ENCODE peak calls at places on chromosomes 5 and 9, in four cellular contexts. One of them, this sample, is unnamed. For H3K36me3 and H4K20me1, the result is how much of the 10 kb centered on the place peaks cover.

GRCh38 chr5:142426676-142427364 is 102.0 kb upstream of the SPRY4 start:
- DNase-seq in SK-N-SH: no peak
- DNase-seq in fibroblast of lung: no peak
- DNase-seq in neural progenitor cell: no peak
- DNase-seq in this sample: no peak

GRCh38 chr5:60700347-60700815 is 415 bp upstream of the DEPDC1B start:
- DNase-seq in fibroblast of lung: peak
- DNase-seq in neural progenitor cell: no peak
- DNase-seq in SK-N-SH: peak
- DNase-seq in this sample: no peak

GRCh38 chr9:131019387-131020239 is 10.6 kb downstream of the LAMC3 start:
- DNase-seq in neural progenitor cell: no peak
- DNase-seq in fibroblast of lung: peak
- DNase-seq in SK-N-SH: peak
- DNase-seq in this sample: peak

GRCh38 chr9:112884086-112884485 is 6.6 kb downstream of the SLC46A2 start:
- DNase-seq in SK-N-SH: no peak
- DNase-seq in fibroblast of lung: no peak
- DNase-seq in neural progenitor cell: no peak
- DNase-seq in this sample: peak

GRCh38 chr5:131322926-131323325 is 59.1 kb downstream of the CDC42SE2 start:
- DNase-seq in fibroblast of lung: no peak
- DNase-seq in neural progenitor cell: no peak
- DNase-seq in SK-N-SH: no peak
- DNase-seq in this sample: no peak

GRCh38 chr5:60196382-60197113 is 303.0 kb upstream of the PDE4D start:
- DNase-seq in neural progenitor cell: no peak
- DNase-seq in SK-N-SH: no peak
- DNase-seq in fibroblast of lung: peak
- DNase-seq in this sample: peak

GRCh38 chr5:115282131-115282530 is 14.3 kb downstream of the CCDC112 start:
- DNase-seq in fibroblast of lung: no peak
- DNase-seq in SK-N-SH: no peak
- DNase-seq in neural progenitor cell: no peak
- DNase-seq in this sample: no peak

GRCh38 chr5:107285772-107286171 is 385.0 kb downstream of the EFNA5 start:
- DNase-seq in fibroblast of lung: no peak
- DNase-seq in SK-N-SH: no peak
- DNase-seq in neural progenitor cell: no peak
- DNase-seq in this sample: no peak

GRCh38 chr5:175616083-175616482 is 41.8 kb upstream of the HRH2 start:
- DNase-seq in SK-N-SH: no peak
- DNase-seq in neural progenitor cell: no peak
- DNase-seq in fibroblast of lung: no peak
- DNase-seq in this sample: no peak

GRCh38 chr5:107543868-107544267 is 126.9 kb downstream of the EFNA5 start:
- DNase-seq in fibroblast of lung: no peak
- DNase-seq in neural progenitor cell: no peak
- DNase-seq in SK-N-SH: no peak
- DNase-seq in this sample: no peak

GRCh38 chr5:38607396-38607795 is 51.0 kb upstream of the LIFR start:
- DNase-seq in SK-N-SH: no peak
- DNase-seq in neural progenitor cell: no peak
- DNase-seq in fibroblast of lung: peak
- DNase-seq in this sample: peak

GRCh38 chr9:79026311-79026710 is 545.5 kb upstream of the TLE4 start:
- DNase-seq in SK-N-SH: no peak
- DNase-seq in neural progenitor cell: no peak
- DNase-seq in fibroblast of lung: no peak
- DNase-seq in this sample: no peak

GRCh38 chr9:136333486-136333885 is 6.1 kb downstream of the GPSM1 start:
- DNase-seq in SK-N-SH: no peak
- DNase-seq in fibroblast of lung: no peak
- DNase-seq in neural progenitor cell: no peak
- DNase-seq in this sample: no peak

GRCh38 chr5:144504929-144505578 is 334.4 kb downstream of the KCTD16 start:
- DNase-seq in neural progenitor cell: peak
- DNase-seq in SK-N-SH: peak
- DNase-seq in fibroblast of lung: no peak
- DNase-seq in this sample: no peak

GRCh38 chr5:96087939-96088338 is 126.3 kb upstream of the ELL2 start:
- DNase-seq in fibroblast of lung: no peak
- DNase-seq in SK-N-SH: no peak
- DNase-seq in neural progenitor cell: no peak
- DNase-seq in this sample: no peak

GRCh38 chr9:120358877-120359276 is 221.1 kb downstream of the CDK5RAP2 start:
- DNase-seq in fibroblast of lung: no peak
- DNase-seq in SK-N-SH: no peak
- DNase-seq in neural progenitor cell: peak
- DNase-seq in this sample: no peak

GRCh38 chr5:65982635-65983034 is 56.3 kb downstream of the ERBIN start:
- DNase-seq in SK-N-SH: no peak
- DNase-seq in neural progenitor cell: no peak
- DNase-seq in fibroblast of lung: no peak
- DNase-seq in this sample: no peak

GRCh38 chr5:36570696-36571095 is 35.7 kb upstream of the SLC1A3 start:
- DNase-seq in neural progenitor cell: no peak
- DNase-seq in fibroblast of lung: no peak
- DNase-seq in SK-N-SH: no peak
- DNase-seq in this sample: no peak

GRCh38 chr5:149162401-149163084 is 21.2 kb downstream of the ABLIM3 start:
- DNase-seq in neural progenitor cell: no peak
- DNase-seq in fibroblast of lung: peak
- DNase-seq in SK-N-SH: no peak
- DNase-seq in this sample: no peak

GRCh38 chr5:123610209-123610608 is 98.2 kb downstream of the CSNK1G3 start:
- DNase-seq in neural progenitor cell: no peak
- DNase-seq in SK-N-SH: no peak
- DNase-seq in fibroblast of lung: peak
- DNase-seq in this sample: peak

GRCh38 chr9:106310782-106311181 is 552.2 kb upstream of the ZNF462 start:
- DNase-seq in fibroblast of lung: no peak
- DNase-seq in SK-N-SH: no peak
- DNase-seq in neural progenitor cell: no peak
- DNase-seq in this sample: no peak

GRCh38 chr5:177452688-177453638 is 6.3 kb downstream of the PRR7 start:
- DNase-seq in fibroblast of lung: no peak
- DNase-seq in neural progenitor cell: no peak
- DNase-seq in SK-N-SH: peak
- DNase-seq in this sample: no peak

GRCh38 chr5:28808967-28809810 is 1770.8 kb upstream of the CDH9 start:
- DNase-seq in neural progenitor cell: no peak
- DNase-seq in fibroblast of lung: no peak
- DNase-seq in SK-N-SH: peak
- DNase-seq in this sample: no peak

GRCh38 chr9:36895744-36896260 is 138.3 kb downstream of the PAX5 start:
- DNase-seq in fibroblast of lung: no peak
- DNase-seq in SK-N-SH: no peak
- DNase-seq in neural progenitor cell: no peak
- DNase-seq in this sample: no peak

GRCh38 chr9:29697011-29697410 is 2123.7 kb upstream of the C9orf72 start:
- DNase-seq in fibroblast of lung: peak
- DNase-seq in neural progenitor cell: no peak
- DNase-seq in SK-N-SH: no peak
- DNase-seq in this sample: no peak

GRCh38 chr9:70101265-70101664 is 57.6 kb downstream of the MAMDC2 start:
- DNase-seq in neural progenitor cell: no peak
- DNase-seq in fibroblast of lung: peak
- DNase-seq in SK-N-SH: no peak
- DNase-seq in this sample: no peak

GRCh38 chr5:80255425-80255751 is 460 bp downstream of the SERINC5 start:
- DNase-seq in neural progenitor cell: peak
- DNase-seq in fibroblast of lung: peak
- DNase-seq in SK-N-SH: no peak
- DNase-seq in this sample: peak

GRCh38 chr5:19927919-19928318 is 60.1 kb downstream of the CDH18 start:
- DNase-seq in neural progenitor cell: peak
- DNase-seq in SK-N-SH: peak
- DNase-seq in fibroblast of lung: peak
- DNase-seq in this sample: peak

GRCh38 chr5:155870636-155871035 is 456.3 kb upstream of the SGCD start:
- DNase-seq in neural progenitor cell: no peak
- DNase-seq in SK-N-SH: no peak
- DNase-seq in fibroblast of lung: no peak
- DNase-seq in this sample: no peak

GRCh38 chr5:177387405-177387804 is 3.2 kb downstream of the SLC34A1 start:
- DNase-seq in fibroblast of lung: no peak
- DNase-seq in neural progenitor cell: no peak
- DNase-seq in SK-N-SH: no peak
- DNase-seq in this sample: no peak

GRCh38 chr9:69086312-69086711 is 50.8 kb downstream of the FXN start:
- DNase-seq in fibroblast of lung: no peak
- DNase-seq in neural progenitor cell: no peak
- DNase-seq in SK-N-SH: no peak
- DNase-seq in this sample: no peak

GRCh38 chr5:76818844-76819831 is at the start of gene F2RL1:
- DNase-seq in SK-N-SH: peak
- DNase-seq in fibroblast of lung: peak
- DNase-seq in neural progenitor cell: peak
- DNase-seq in this sample: peak

GRCh38 chr5:31502506-31502905 is 29.4 kb downstream of the DROSHA start:
- DNase-seq in fibroblast of lung: peak
- DNase-seq in SK-N-SH: no peak
- DNase-seq in neural progenitor cell: no peak
- DNase-seq in this sample: no peak

GRCh38 chr5:31500256-31500655 is 31.6 kb downstream of the DROSHA start:
- DNase-seq in fibroblast of lung: no peak
- DNase-seq in SK-N-SH: no peak
- DNase-seq in neural progenitor cell: no peak
- DNase-seq in this sample: no peak

GRCh38 chr5:31504520-31504919 is 27.4 kb downstream of the DROSHA start:
- DNase-seq in fibroblast of lung: no peak
- DNase-seq in neural progenitor cell: no peak
- DNase-seq in SK-N-SH: no peak
- DNase-seq in this sample: no peak
- H3K36me3 ChIP-seq in fibroblast of lung: under half
- H3K36me3 ChIP-seq in neural progenitor cell: under half
- H3K36me3 ChIP-seq in SK-N-SH: under half
- H3K36me3 ChIP-seq in this sample: under half

DNA sequence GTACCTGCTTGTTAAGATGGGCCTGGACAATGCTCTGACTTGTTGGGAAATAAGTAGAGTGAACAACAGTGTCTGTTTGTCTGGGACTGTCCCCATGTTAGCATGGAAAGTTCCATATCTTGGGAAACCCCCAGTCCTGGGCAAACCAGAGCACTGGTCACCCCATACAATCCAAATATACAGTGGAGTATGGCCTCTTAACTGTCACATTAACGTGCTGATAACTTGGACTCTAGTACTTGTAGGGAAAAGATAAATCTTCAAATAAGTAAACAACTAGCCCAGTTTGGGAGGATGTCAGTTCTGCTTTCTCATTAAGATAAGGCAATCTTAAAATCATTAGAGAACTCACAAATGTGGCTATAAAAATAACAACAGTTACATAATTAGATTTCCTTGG is 47.6 kb upstream of the JAK2 start:
- DNase-seq in fibroblast of lung: no peak
- DNase-seq in neural progenitor cell: no peak
- DNase-seq in SK-N-SH: no peak
- DNase-seq in this sample: no peak
- H3K27ac ChIP-seq in fibroblast of lung: no peak
- H3K27ac ChIP-seq in neural progenitor cell: no peak
- H3K27ac ChIP-seq in SK-N-SH: no peak
- H3K27ac ChIP-seq in this sample: no peak

DNA sequence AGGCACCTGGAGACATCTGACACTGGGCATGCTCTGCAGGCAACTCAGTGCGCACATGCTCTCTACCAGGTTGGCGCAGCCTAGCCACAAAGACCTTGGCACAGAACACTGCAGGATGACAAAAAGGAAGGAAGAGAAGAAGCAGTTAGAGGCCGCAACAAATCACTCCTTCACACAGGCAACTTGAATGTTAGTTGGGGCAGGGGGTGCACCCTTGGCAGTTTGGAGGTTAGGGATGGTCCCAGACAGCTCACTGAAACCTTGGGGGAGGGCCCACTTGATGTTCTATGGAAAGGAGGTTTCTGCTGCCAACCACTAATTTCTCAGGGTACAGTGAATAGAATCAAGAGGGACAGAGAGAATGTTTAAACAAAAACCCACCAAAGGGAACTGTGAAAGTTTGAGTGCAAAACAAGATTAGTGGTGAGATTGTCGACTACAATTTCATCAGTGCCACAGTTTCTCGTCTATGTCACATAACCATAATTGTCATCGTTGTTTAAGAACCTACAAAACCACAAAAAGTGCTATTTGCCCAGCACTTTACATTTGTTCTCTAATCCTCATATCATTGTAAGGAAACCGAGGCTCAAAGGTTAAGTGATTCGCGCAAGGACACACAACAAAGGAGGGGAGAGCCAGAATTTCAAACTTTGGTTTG is 48.7 kb downstream of the FBXW11 start:
- DNase-seq in SK-N-SH: no peak
- DNase-seq in fibroblast of lung: no peak
- DNase-seq in neural progenitor cell: no peak
- DNase-seq in this sample: no peak
- H4K20me1 ChIP-seq in SK-N-SH: half or more
- H4K20me1 ChIP-seq in fibroblast of lung: under half
- H4K20me1 ChIP-seq in neural progenitor cell: half or more
- H4K20me1 ChIP-seq in this sample: half or more

DNA sequence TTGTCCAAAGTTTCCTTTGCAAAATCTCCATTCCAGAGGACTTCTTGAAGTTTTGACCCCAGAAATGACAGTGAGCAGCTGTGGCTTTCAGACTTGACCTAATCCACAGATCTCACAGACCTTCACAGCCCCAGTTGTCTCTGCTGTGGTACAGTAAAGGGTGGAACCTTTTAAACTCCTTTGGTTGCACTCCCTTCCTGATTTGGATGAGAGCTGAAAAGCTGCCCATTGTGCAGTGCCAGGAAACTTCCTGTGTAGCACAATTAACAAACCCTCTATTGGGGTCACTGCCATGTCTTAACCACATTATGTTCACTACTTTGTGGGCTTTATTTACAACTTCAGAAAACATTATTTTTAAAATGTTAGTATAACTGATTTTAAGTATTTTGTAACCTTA is 56.7 kb upstream of the PCSK5 start:
- DNase-seq in fibroblast of lung: no peak
- DNase-seq in SK-N-SH: no peak
- DNase-seq in neural progenitor cell: no peak
- DNase-seq in this sample: no peak
- H3K36me3 ChIP-seq in fibroblast of lung: under half
- H3K36me3 ChIP-seq in SK-N-SH: under half
- H3K36me3 ChIP-seq in neural progenitor cell: under half
- H3K36me3 ChIP-seq in this sample: under half